ENCODE peak calls at places on chromosomes 7 and 10, in nine cellular contexts. T is SJCRH30; G is NCI-H2029; L is Calu3; J is transverse colon; N is HTR-8/SVneo; H is H9; X is activated T-helper 1 cell treated with anti-CD3 and anti-CD28 coated beads, Interleukin-12 subunit alpha, Interleukin-12 subunit beta, Interleukin-2, Interleukin-4 antibody, amounts not matched to agents 30 ng/mL and 10 ng/mL and 1 ng/mL, durations not matched to agents 14 hours and 24 hours and 36 hours; K is stimulated activated CD8-positive, alpha-beta memory T cell treated with anti-CD3 and anti-CD28 coated beads, Interleukin-7, amount 100 ng/mL, for 1 hour. S is an unnamed sample.

GRCh38 chr7:1447551-1448244 is 11.6 kb downstream of the MICALL2 start:
- DNase-seq in J (no peak), K (no peak), T (no peak), G (no peak), N (no peak), X (no peak), L (no peak), H (no peak), S (no peak)

GRCh38 chr7:107961399-107961798 is 41.6 kb downstream of the LAMB1 start:
- DNase-seq in T (no peak), L (no peak), G (peak; percentile 81), N (no peak), K (no peak), X (no peak), H (no peak), J (peak; percentile 37), S (no peak)

GRCh38 chr7:25122373-25122772 is 2.7 kb downstream of the CYCS start:
- DNase-seq in L (no peak), J (no peak), K (no peak), H (no peak), X (no peak), T (no peak), G (no peak), N (no peak), S (no peak)

GRCh38 chr7:26087321-26088091 is 64.5 kb upstream of the NFE2L3 start:
- DNase-seq in H (no peak), T (no peak), J (no peak), G (no peak), K (no peak), N (no peak), L (no peak), X (no peak), S (no peak)

GRCh38 chr7:155344270-155344617 is 46.6 kb downstream of the INSIG1 start:
- DNase-seq in H (no peak), J (no peak), G (no peak), T (no peak), K (no peak), X (no peak), L (no peak), N (no peak), S (peak; percentile 85)

GRCh38 chr10:25753776-25754175 is 180.3 kb upstream of the MYO3A start:
- DNase-seq in G (no peak), H (no peak), L (no peak), J (no peak), N (no peak), T (no peak), X (no peak), K (no peak), S (peak; percentile 10)

GRCh38 chr10:20641605-20642004 is 255.5 kb downstream of the NEBL start:
- DNase-seq in L (no peak), X (no peak), J (no peak), H (no peak), T (no peak), G (no peak), N (no peak), K (no peak), S (no peak)

GRCh38 chr7:146359181-146359580 is 242.6 kb downstream of the CNTNAP2 start:
- DNase-seq in N (no peak), L (no peak), X (no peak), T (no peak), K (no peak), H (no peak), G (no peak), J (no peak), S (no peak)

GRCh38 chr7:22137026-22137425 is 191.3 kb upstream of the CDCA7L start:
- DNase-seq in T (no peak), H (no peak), L (no peak), K (no peak), N (no peak), G (no peak), J (no peak), X (no peak), S (no peak)

GRCh38 chr7:2036786-2037185 is 196.0 kb downstream of the MAD1L1 start:
- DNase-seq in L (no peak), X (no peak), K (no peak), N (no peak), H (no peak), J (no peak), T (no peak), G (no peak), S (peak; percentile 43)

GRCh38 chr7:152392254-152392653 is 43.5 kb downstream of the KMT2C start:
- DNase-seq in K (no peak), T (no peak), J (no peak), H (no peak), L (no peak), N (no peak), X (no peak), G (no peak), S (no peak)

GRCh38 chr10:33122014-33122788 is 164.2 kb upstream of the ITGB1 start:
- DNase-seq in H (no peak), L (no peak), N (no peak), G (no peak), T (peak; percentile 72), J (no peak), K (no peak), X (no peak), S (no peak)

GRCh38 chr10:89001428-89002072 is 11.0 kb downstream of the FAS start:
- DNase-seq in J (no peak), N (no peak), L (no peak), G (no peak), X (no peak), K (no peak), T (no peak), H (no peak), S (no peak)

GRCh38 chr10:110007171-110007700 is 548 bp upstream of the ADD3 start:
- DNase-seq in G (no peak), J (no peak), T (no peak), X (no peak), L (peak; percentile 36), H (no peak), K (peak; percentile 11), N (peak; percentile 43), S (no peak)

GRCh38 chr10:88525371-88526079 is 57.6 kb downstream of the RNLS start:
- DNase-seq in H (no peak), T (peak; percentile 15), L (peak; percentile 64), N (peak; percentile 20), J (peak; percentile 60), K (no peak), G (no peak), X (no peak), S (no peak)

GRCh38 chr7:64880322-64881297 is 22.5 kb upstream of the ZNF273 start:
- DNase-seq in X (no peak), T (no peak), G (no peak), J (no peak), H (peak; percentile 10), N (no peak), K (no peak), L (no peak), S (peak; percentile 14)

GRCh38 chr10:121886997-121887622 is 40.7 kb downstream of the ATE1 start:
- DNase-seq in L (peak; percentile 58), K (no peak), T (peak; percentile 87), N (peak; percentile 48), X (peak; percentile 3), J (peak; percentile 55), G (no peak), H (peak; percentile 75), S (peak; percentile 62)

S was measured in H7.